ENCODE peak calls at places on chromosomes 3 and 15, in seven cellular contexts. Z is mesenchymal stem cell; B is effector memory CD4-positive, alpha-beta T cell; O is body of pancreas; S is Peyer's patch; I is ovary; G is fibroblast of lung. K is an unnamed sample.

GRCh38 chr3:128226794-128227399 is 73.6 kb downstream of the EEFSEC start:
- DNase-seq in I (no peak), Z (peak; percentile 41), B (no peak), O (peak; percentile 26), G (peak; percentile 25), S (no peak), K (no peak)

GRCh38 chr3:52195823-52196331 is 2.1 kb upstream of the ALAS1 start:
- DNase-seq in O (peak; percentile 49), Z (peak; percentile 88), B (no peak), I (peak; percentile 37), S (no peak), G (peak; percentile 23), K (no peak)

GRCh38 chr15:63945005-63945788 is 101.1 kb downstream of the DAPK2 start:
- DNase-seq in O (peak; percentile 80), Z (peak; percentile 59), B (peak; percentile 31), S (peak; percentile 91), I (peak; percentile 66), G (peak; percentile 36), K (peak; percentile 79)

GRCh38 chr3:53009826-53010539 is 35.9 kb downstream of the SFMBT1 start:
- DNase-seq in Z (no peak), B (no peak), O (no peak), S (no peak), I (no peak), G (no peak), K (no peak)

GRCh38 chr15:66071621-66072295 is 181.8 kb downstream of the MEGF11 start:
- DNase-seq in O (no peak), Z (no peak), S (no peak), G (peak; percentile 20), I (no peak), B (no peak), K (no peak)

GRCh38 chr15:26628879-26629529 is 143.9 kb downstream of the GABRB3 start:
- DNase-seq in I (peak; percentile 84), O (peak; percentile 64), S (peak; percentile 50), B (no peak), Z (peak; percentile 39), G (peak; percentile 57), K (peak; percentile 86)

GRCh38 chr15:73841756-73842590 is 31.4 kb upstream of the TBC1D21 start:
- DNase-seq in I (no peak), Z (no peak), B (no peak), O (no peak), S (peak; percentile 24), G (no peak), K (no peak)

GRCh38 chr3:44363591-44363990 is 25.0 kb downstream of the TCAIM start:
- DNase-seq in S (no peak), Z (no peak), I (no peak), B (no peak), G (no peak), O (peak; percentile 47), K (no peak)

GRCh38 chr3:5195605-5196004 is 8.1 kb downstream of the EDEM1 start:
- DNase-seq in I (no peak), B (no peak), Z (peak; percentile 34), G (peak; percentile 31), O (peak; percentile 53), S (peak; percentile 62), K (peak; percentile 51)

GRCh38 chr3:187777331-187778046 is 32.2 kb upstream of the BCL6 start:
- DNase-seq in O (peak; percentile 40), Z (peak; percentile 12), G (peak; percentile 25), S (peak; percentile 58), B (peak; percentile 31), I (no peak), K (no peak)

GRCh38 chr3:177352424-177352823 is 155.1 kb upstream of the TBL1XR1 start:
- DNase-seq in G (no peak), Z (no peak), S (no peak), B (no peak), I (no peak), O (no peak), K (no peak)

GRCh38 chr15:84604804-84605203 is 4.0 kb downstream of the ZSCAN2 start:
- DNase-seq in I (no peak), S (no peak), Z (no peak), G (peak; percentile 48), O (no peak), B (peak; percentile 15), K (peak; percentile 13)

GRCh38 chr3:144760831-144761230 is 789.2 kb downstream of the DIPK2A start:
- DNase-seq in B (no peak), I (no peak), Z (no peak), G (no peak), O (no peak), S (no peak), K (no peak)

GRCh38 chr3:89572261-89572660 is 464.8 kb downstream of the EPHA3 start:
- DNase-seq in O (no peak), G (peak; percentile 42), S (no peak), Z (no peak), B (no peak), I (no peak), K (no peak)

GRCh38 chr3:186469525-186469924 is 74.7 kb downstream of the CRYGS start:
- DNase-seq in S (no peak), Z (no peak), G (no peak), B (no peak), O (no peak), I (no peak), K (no peak)

GRCh38 chr3:45185461-45185860 is 39.3 kb upstream of the CDCP1 start:
- DNase-seq in Z (no peak), O (no peak), G (no peak), S (no peak), B (no peak), I (no peak), K (no peak)

GRCh38 chr15:66901336-66902100 is 163.9 kb upstream of the SMAD3 start:
- DNase-seq in O (no peak), Z (peak; percentile 53), G (peak; percentile 62), B (no peak), I (no peak), S (peak; percentile 9), K (no peak)

GRCh38 chr3:113140876-113141275 is 70.5 kb upstream of the BOC start:
- DNase-seq in G (peak; percentile 69), O (no peak), Z (no peak), I (no peak), S (no peak), B (no peak), K (no peak)

GRCh38 chr3:84109911-84110310 is 848.9 kb upstream of the CADM2 start:
- DNase-seq in G (peak; percentile 32), S (no peak), Z (no peak), B (no peak), I (no peak), O (no peak), K (no peak)

GRCh38 chr15:57784081-57784488 is 77.6 kb downstream of the POLR2M start:
- DNase-seq in B (no peak), O (peak; percentile 8), I (no peak), Z (peak; percentile 10), G (no peak), S (no peak), K (no peak)

DNA sequence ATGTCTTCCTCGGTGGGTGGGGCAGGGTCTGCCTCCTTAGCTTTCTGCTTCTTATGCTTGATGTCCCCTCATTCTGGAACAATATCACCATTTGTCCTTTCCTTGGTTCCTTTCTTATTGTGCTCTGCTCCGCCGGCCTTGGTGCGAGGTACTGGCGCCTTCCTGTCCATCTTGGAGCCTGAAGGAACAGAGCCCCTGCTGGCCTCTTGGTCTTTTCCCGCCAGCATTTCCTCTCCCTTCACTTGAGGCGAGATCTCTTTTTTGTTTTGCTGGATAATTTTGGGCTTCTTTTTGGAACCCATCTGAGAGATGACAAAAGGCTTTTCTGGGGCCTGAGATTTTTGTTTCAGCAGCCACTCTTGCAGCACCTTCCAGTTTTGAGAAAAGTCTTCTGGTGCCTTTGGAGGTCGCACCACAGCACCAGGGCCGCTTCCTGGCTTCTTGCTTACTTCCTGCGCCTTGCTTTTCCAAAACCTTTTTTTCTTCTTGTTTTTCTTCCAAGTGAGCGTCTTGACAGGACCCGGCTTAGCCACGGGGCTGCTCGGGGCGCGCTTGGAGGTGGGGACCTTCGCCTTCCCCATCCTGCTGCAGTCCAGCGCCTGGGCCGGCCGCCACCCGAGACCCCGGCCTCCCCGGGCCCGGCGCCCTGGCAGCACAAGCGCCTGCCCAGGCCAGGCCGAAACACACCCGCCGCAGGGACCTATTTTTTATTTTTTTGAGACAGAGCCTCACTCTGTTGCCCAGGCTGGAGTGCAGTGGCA is 127.1 kb downstream of the KLF13 start:
- DNase-seq in B (no peak), I (no peak), Z (no peak), G (no peak), S (peak; percentile 36), O (no peak), K (no peak)
- H3K27me3 ChIP-seq in B (no peaks in the 10 kb centered on the region), I (no peaks in the 10 kb centered on the region), Z (peaks cover 2% of the 10 kb centered on the region), G (no peaks in the 10 kb centered on the region), S (no peaks in the 10 kb centered on the region), O (no peaks in the 10 kb centered on the region), K (no peaks in the 10 kb centered on the region)

DNA sequence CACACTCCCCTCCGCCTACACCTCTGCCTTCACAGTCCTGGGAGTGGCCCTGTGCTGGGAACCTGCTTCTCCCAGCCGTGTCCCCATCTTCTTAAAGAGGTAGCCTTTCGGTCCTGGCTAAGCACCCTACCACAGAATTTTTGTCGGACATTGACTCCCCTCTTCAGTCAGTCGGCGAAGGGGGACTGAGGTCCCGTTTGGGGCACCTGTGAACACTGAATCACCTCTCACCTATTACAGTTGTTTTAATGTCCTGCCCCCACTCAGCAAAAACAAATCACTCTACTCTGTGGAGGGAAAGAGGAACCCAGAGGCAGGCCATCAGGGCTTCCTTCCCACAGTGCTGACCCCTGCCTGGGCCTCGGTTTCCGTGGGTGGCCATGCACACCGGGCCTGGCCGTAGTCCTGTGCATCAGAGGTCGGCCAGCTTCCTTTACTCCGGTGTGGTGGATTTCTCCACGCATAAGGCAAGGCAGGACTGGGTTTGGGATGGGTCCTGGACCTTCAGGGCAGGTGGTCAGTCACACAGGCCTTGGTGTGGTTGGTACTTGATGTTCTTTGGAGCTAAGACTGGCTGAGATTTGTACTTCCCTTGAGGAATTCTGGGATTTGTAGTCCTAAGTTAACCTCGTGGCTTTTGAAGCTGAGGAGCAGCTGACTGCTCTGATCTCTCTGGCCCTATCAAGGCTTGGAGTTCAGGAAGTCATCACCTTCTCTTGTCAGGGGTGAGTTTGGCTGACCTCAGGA is 743 bp upstream of the FAM131A start:
- DNase-seq in Z (peak; percentile 68), O (peak; percentile 45), I (no peak), G (peak; percentile 68), B (no peak), S (no peak), K (peak; percentile 35)
- H3K4me1 ChIP-seq in Z (peaks cover 51% of the 10 kb centered on the region), O (peaks cover 26% of the 10 kb centered on the region), I (peaks cover 20% of the 10 kb centered on the region), G (peaks cover 37% of the 10 kb centered on the region), B (peaks cover 13% of the 10 kb centered on the region), S (no peaks in the 10 kb centered on the region), K (peaks cover 19% of the 10 kb centered on the region)

GRCh38 chr15:76503804-76504203 is 167.2 kb downstream of the ISL2 start:
- DNase-seq in G (no peak), B (no peak), S (no peak), O (no peak), I (no peak), Z (no peak), K (no peak)

GRCh38 chr15:76503121-76503520 is 166.5 kb downstream of the ISL2 start:
- DNase-seq in Z (no peak), B (no peak), I (no peak), S (no peak), G (no peak), O (no peak), K (no peak)

GRCh38 chr15:76502678-76503077 is 166.1 kb downstream of the ISL2 start:
- DNase-seq in G (no peak), Z (no peak), B (no peak), O (no peak), S (no peak), I (no peak), K (no peak)

GRCh38 chr15:76501726-76502125 is 165.2 kb downstream of the ISL2 start:
- DNase-seq in B (no peak), O (no peak), S (no peak), Z (peak; percentile 56), I (no peak), G (peak; percentile 41), K (no peak)
- H3K27ac ChIP-seq in B (no peak overlapping the region), O (no peak overlapping the region), S (no peak overlapping the region), Z (no peak overlapping the region), I (no peak overlapping the region), G (no peak overlapping the region), K (no peak overlapping the region)

GRCh38 chr15:38666865-38667264 is 102.3 kb upstream of the RASGRP1 start:
- DNase-seq in O (no peak), Z (no peak), S (no peak), G (no peak), B (no peak), I (no peak), K (no peak)
- H3K27me3 ChIP-seq in O (no peaks in the 10 kb centered on the region), Z (peaks cover 51% of the 10 kb centered on the region), S (no peaks in the 10 kb centered on the region), G (peaks cover 6% of the 10 kb centered on the region), B (no peaks in the 10 kb centered on the region), I (no peaks in the 10 kb centered on the region), K (no peaks in the 10 kb centered on the region)